ENCODE peak calls at places on chromosomes 6 and 20, in four cellular contexts. M is K562, N is HepG2, F is H1. G is an unnamed sample.
A peak's percentile ranks its signal among the peaks of the same experiment; 100 is the strongest.

GRCh38 chr6:141610741-141611140 is 522.0 kb upstream of the GJE1 start:
- DNase-seq in F (peak; percentile 7), N (peak; percentile 7), M (no peak), G (no peak)

GRCh38 chr6:34059136-34059731 is 86.7 kb downstream of the GRM4 start:
- DNase-seq in M (no peak), F (no peak), N (no peak), G (no peak)

GRCh38 chr20:4366076-4366475 is 350.7 kb upstream of the RNF24 start:
- DNase-seq in N (no peak), M (no peak), F (no peak), G (no peak)

GRCh38 chr6:119533603-119534279 is 184.2 kb upstream of the MAN1A1 start:
- DNase-seq in F (no peak), M (no peak), N (no peak), G (peak; percentile 21)

GRCh38 chr6:50128420-50129005 is 78.8 kb upstream of the DEFB112 start:
- DNase-seq in N (peak; percentile 5), F (no peak), M (peak; percentile 19), G (no peak)

GRCh38 chr6:44133003-44133931 is 5.9 kb downstream of the TMEM63B start:
- DNase-seq in M (peak; percentile 54), N (peak; percentile 68), F (no peak), G (no peak)

GRCh38 chr20:13256606-13257005 is 35.5 kb downstream of the ISM1 start:
- DNase-seq in M (no peak), F (no peak), N (no peak), G (no peak)

GRCh38 chr20:4406627-4407026 is 315.1 kb upstream of the PRND start:
- DNase-seq in F (no peak), M (no peak), N (no peak), G (no peak)

GRCh38 chr6:3518356-3518841 is 61.5 kb upstream of the SLC22A23 start:
- DNase-seq in F (no peak), M (no peak), N (peak; percentile 44), G (no peak)

GRCh38 chr6:54267798-54268197 is 40.4 kb upstream of the TINAG start:
- DNase-seq in M (no peak), F (no peak), N (peak; percentile 67), G (no peak)

GRCh38 chr20:37315293-37316110 is 26.0 kb downstream of the MANBAL start:
- DNase-seq in N (no peak), M (no peak), F (no peak), G (no peak)

GRCh38 chr6:139378882-139379341 is 4.5 kb upstream of the CITED2 start:
- DNase-seq in M (no peak), F (no peak), N (peak; percentile 81), G (no peak)

GRCh38 chr20:16415079-16415478 is 158.2 kb downstream of the KIF16B start:
- DNase-seq in F (no peak), M (no peak), N (no peak), G (no peak)

GRCh38 chr20:35248641-35249475 is 22.4 kb downstream of the MMP24 start:
- DNase-seq in F (no peak), M (no peak), N (no peak), G (no peak)

GRCh38 chr6:154508573-154509375 is 1.7 kb downstream of the CNKSR3 start:
- DNase-seq in N (peak; percentile 92), F (no peak), M (peak; percentile 33), G (no peak)

GRCh38 chr6:142356271-142356938 is 54.6 kb downstream of the ADGRG6 start:
- DNase-seq in N (no peak), F (no peak), M (no peak), G (no peak)

DNA sequence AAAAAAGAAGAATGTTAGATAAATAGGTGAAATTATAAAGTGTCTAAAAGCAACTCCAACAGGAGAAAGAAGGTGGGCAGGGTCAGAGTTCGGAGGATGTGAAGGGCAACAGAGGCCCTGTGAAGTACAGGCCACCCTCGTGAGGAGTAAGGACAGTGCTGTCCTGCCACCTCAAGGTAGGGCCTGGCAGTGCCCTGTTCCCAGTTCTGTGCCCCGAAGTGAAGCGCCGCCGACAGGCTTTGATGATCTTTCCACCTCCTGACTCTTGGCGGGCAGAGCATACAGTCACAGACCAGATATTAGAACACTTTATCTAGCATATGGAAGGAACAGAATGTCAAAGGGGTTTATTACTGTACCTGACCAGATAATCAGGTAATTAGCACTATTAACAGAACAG is 75.8 kb downstream of the GJA10 start:
- DNase-seq in F (no peak), M (no peak), N (no peak), G (no peak)
- TF ChIP-seq BRCA1 in F (no peak), M (no peak), N (no peak), G (no peak)

GRCh38 chr20:62581806-62582205 is 60.5 kb upstream of the SLCO4A1 start:
- DNase-seq in N (no peak), M (no peak), F (no peak), G (no peak)
- TF ChIP-seq EZH2 in N (no peak), M (no peak), F (no peak), G (no peak)

DNA sequence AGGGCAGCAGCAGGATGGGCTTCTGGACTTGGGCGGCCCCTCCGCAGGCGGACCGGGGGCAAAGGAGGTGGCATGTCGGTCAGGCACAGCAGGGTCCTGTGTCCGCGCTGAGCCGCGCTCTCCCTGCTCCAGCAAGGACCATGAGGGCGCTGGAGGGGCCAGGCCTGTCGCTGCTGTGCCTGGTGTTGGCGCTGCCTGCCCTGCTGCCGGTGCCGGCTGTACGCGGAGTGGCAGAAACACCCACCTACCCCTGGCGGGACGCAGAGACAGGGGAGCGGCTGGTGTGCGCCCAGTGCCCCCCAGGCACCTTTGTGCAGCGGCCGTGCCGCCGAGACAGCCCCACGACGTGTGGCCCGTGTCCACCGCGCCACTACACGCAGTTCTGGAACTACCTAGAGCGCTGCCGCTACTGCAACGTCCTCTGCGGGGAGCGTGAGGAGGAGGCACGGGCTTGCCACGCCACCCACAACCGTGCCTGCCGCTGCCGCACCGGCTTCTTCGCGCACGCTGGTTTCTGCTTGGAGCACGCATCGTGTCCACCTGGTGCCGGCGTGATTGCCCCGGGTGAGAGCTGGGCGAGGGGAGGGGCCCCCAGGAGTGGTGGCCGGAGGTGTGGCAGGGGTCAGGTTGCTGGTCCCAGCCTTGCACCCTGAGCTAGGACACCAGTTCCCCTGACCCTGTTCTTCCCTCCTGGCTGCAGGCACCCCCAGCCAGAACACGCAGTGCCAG is at the start of gene TNFRSF6B:
- DNase-seq in M (no peak), N (no peak), F (no peak), G (no peak)
- TF ChIP-seq BRCA1 in M (no peak), N (no peak), F (no peak), G (no peak)

DNA sequence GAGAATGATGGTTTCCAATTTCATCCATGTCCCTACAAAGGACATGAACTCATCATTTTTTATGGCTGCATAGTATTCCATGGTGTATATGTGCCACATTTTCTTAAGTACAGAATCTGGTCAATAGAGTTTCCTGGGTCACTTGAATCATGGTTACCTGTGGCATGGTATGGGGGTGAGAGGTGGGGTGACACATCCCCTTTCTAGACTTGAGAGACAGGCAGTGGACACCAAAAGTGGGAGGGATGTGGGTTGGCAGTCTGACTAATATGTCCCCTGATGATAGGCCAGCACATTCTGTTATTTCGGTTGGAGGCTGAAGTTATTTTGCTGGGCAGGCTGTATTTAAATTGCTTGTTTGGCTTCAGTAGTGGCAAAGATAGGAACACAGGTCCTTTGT is 78.1 kb downstream of the UST start:
- DNase-seq in N (no peak), M (no peak), F (no peak), G (no peak)
- TF ChIP-seq EZH2 in N (no peak), M (no peak), F (no peak), G (no peak)

GRCh38 chr6:20845592-20845991 is 311.3 kb downstream of the CDKAL1 start:
- DNase-seq in N (no peak), F (no peak), M (no peak), G (no peak)

GRCh38 chr6:20847904-20848303 is 313.6 kb downstream of the CDKAL1 start:
- DNase-seq in F (no peak), N (peak; percentile 55), M (no peak), G (no peak)

GRCh38 chr6:20850687-20851416 is 316.6 kb downstream of the CDKAL1 start:
- DNase-seq in M (no peak), F (no peak), N (no peak), G (no peak)

GRCh38 chr6:20841806-20842205 is 307.5 kb downstream of the CDKAL1 start:
- DNase-seq in N (no peak), F (no peak), M (no peak), G (no peak)

DNA sequence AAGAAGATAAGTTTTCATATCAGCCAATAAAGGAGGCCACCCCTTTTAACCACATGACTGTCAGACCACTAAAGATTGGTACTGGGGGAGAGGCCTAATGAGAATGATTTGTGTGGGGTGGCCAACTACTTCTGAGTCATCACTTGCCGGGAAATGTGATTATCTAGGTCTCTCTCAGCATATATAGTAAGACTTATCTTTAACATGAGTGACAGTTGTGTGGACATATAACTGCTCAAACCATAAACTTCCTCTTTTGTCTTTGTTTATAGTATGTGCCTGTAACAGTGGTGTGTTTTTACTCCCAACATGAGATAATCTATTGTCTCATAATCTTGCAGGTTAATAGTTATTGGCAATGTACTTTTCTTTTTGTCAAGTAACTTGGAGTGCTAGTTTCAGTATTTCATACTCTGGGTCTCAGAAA is 312.4 kb downstream of the CDKAL1 start:
- DNase-seq in M (peak; percentile 33), N (no peak), F (no peak), G (peak; percentile 21)
- TF ChIP-seq BRCA1 in M (no peak), N (no peak), F (no peak), G (no peak)

GRCh38 chr6:37535701-37536461 is 36.2 kb upstream of the CCDC167 start:
- DNase-seq in M (peak; percentile 73), F (no peak), N (no peak), G (no peak)
- TF ChIP-seq EZH2 in M (no peak), F (peak; percentile 88), N (no peak), G (no peak)

G was measured in GM12878.